ENCODE peak calls at places on chromosomes 5 and 9, in nine cellular contexts. K, J, X, R, L, Q, B, N and Z are unnamed samples.

GRCh38 chr5:107359916-107360234 is 310.9 kb downstream of the EFNA5 start:
- DNase-seq in K (no peak), J (no peak), X (no peak), R (no peak), L (no peak), Q (no peak), B (no peak), N (no peak), Z (no peak)

GRCh38 chr9:87422999-87423398 is 74.7 kb upstream of the DAPK1 start:
- DNase-seq in K (no peak), J (no peak), X (no peak), R (no peak), L (no peak), Q (no peak), B (no peak), N (no peak), Z (no peak)

GRCh38 chr9:100227636-100228035 is 125.1 kb downstream of the TEX10 start:
- DNase-seq in K (no peak), J (no peak), X (peak), R (no peak), L (no peak), Q (no peak), B (no peak), N (no peak), Z (no peak)

GRCh38 chr5:96614110-96614691 is 48.0 kb upstream of the CAST start:
- DNase-seq in K (no peak), J (peak), X (peak), R (peak), L (peak), Q (peak), B (peak), N (peak), Z (peak)

GRCh38 chr9:75903785-75904360 is 13.4 kb downstream of the PCSK5 start:
- DNase-seq in K (no peak), J (peak), X (peak), R (no peak), L (no peak), Q (peak), B (no peak), N (peak), Z (no peak)

GRCh38 chr5:35785601-35786085 is 71.0 kb upstream of the IL7R start:
- DNase-seq in K (no peak), J (no peak), X (no peak), R (no peak), L (no peak), Q (peak), B (no peak), N (no peak), Z (no peak)

GRCh38 chr9:127875306-127875966 is 2.0 kb downstream of the AK1 start:
- DNase-seq in K (no peak), J (no peak), X (no peak), R (no peak), L (no peak), Q (peak), B (no peak), N (peak), Z (peak)

GRCh38 chr5:73042993-73043392 is 77.4 kb upstream of the TMEM171 start:
- DNase-seq in K (no peak), J (no peak), X (no peak), R (no peak), L (no peak), Q (no peak), B (no peak), N (no peak), Z (no peak)

GRCh38 chr5:115895821-115896220 is 54.1 kb downstream of the AP3S1 start:
- DNase-seq in K (no peak), J (no peak), X (no peak), R (no peak), L (no peak), Q (no peak), B (no peak), N (no peak), Z (no peak)

GRCh38 chr9:104795082-104795481 is 31.2 kb downstream of the NIPSNAP3B start:
- DNase-seq in K (no peak), J (peak), X (no peak), R (no peak), L (no peak), Q (no peak), B (no peak), N (no peak), Z (peak)

GRCh38 chr5:87411586-87412416 is 929 bp downstream of the CCNH start:
- DNase-seq in K (no peak), J (peak), X (peak), R (peak), L (no peak), Q (peak), B (peak), N (no peak), Z (peak)

GRCh38 chr5:38827525-38827924 is 18.3 kb upstream of the OSMR start:
- DNase-seq in K (no peak), J (peak), X (no peak), R (no peak), L (no peak), Q (peak), B (no peak), N (no peak), Z (peak)

GRCh38 chr9:75866273-75866871 is 24.1 kb upstream of the PCSK5 start:
- DNase-seq in K (no peak), J (peak), X (no peak), R (peak), L (peak), Q (peak), B (peak), N (peak), Z (peak)

GRCh38 chr5:98933446-98934072 is 4.8 kb upstream of the CHD1 start:
- DNase-seq in K (no peak), J (no peak), X (no peak), R (no peak), L (no peak), Q (no peak), B (no peak), N (no peak), Z (no peak)

GRCh38 chr5:134226441-134227192 is 744 bp upstream of the PPP2CA start:
- DNase-seq in K (no peak), J (peak), X (peak), R (peak), L (no peak), Q (no peak), B (peak), N (no peak), Z (no peak)
- TF ChIP-seq CTCF in K (no peak), J (no peak), X (no peak), R (no peak), L (no peak), Q (no peak), B (no peak), N (no peak), Z (no peak)

GRCh38 chr5:88872971-88873370 is 10.0 kb downstream of the MEF2C start:
- DNase-seq in K (no peak), J (no peak), X (no peak), R (no peak), L (no peak), Q (no peak), B (no peak), N (no peak), Z (no peak)
- H3K4me3 ChIP-seq in K (peak), J (no peak), X (no peak), R (no peak), L (no peak), Q (no peak), B (no peak), N (no peak), Z (no peak)

GRCh38 chr5:170429014-170429413 is 39.8 kb upstream of the KCNMB1 start:
- DNase-seq in K (no peak), J (peak), X (no peak), R (no peak), L (no peak), Q (peak), B (no peak), N (no peak), Z (no peak)
- TF ChIP-seq CTCF in K (no peak), J (peak), X (no peak), R (no peak), L (peak), Q (peak), B (no peak), N (peak), Z (peak)

DNA sequence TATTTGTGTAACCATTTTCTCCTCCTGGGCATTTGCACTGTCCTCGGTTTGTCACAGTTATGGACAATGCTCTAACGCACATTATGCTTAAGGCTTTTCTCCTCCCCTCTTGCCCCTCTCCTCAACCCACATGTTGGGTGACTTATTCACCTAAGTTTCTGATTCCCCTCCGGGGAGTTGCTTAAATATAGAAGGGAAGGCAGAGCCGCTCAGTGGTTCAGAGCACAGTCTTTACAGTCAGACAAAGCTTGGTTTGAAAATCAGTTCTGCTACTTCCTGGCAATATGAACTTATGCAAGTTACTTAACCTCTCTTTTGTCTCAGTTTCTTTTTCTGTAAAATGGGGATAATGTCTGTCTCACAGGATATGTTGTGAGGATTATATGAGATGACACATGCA is 41.2 kb upstream of the SPRY4 start:
- DNase-seq in K (no peak), J (no peak), X (no peak), R (no peak), L (no peak), Q (no peak), B (no peak), N (no peak), Z (no peak)
- H3K4me3 ChIP-seq in K (no peak), J (no peak), X (no peak), R (no peak), L (no peak), Q (no peak), B (no peak), N (no peak), Z (no peak)

GRCh38 chr9:112971415-112971814 is 40.6 kb downstream of the ZNF883 start:
- DNase-seq in K (no peak), J (no peak), X (no peak), R (peak), L (peak), Q (peak), B (no peak), N (no peak), Z (peak)

GRCh38 chr9:112969730-112970129 is 42.3 kb downstream of the ZNF883 start:
- DNase-seq in K (no peak), J (no peak), X (no peak), R (no peak), L (peak), Q (no peak), B (no peak), N (no peak), Z (no peak)

GRCh38 chr9:112970939-112971338 is 41.1 kb downstream of the ZNF883 start:
- DNase-seq in K (no peak), J (peak), X (no peak), R (no peak), L (no peak), Q (peak), B (no peak), N (no peak), Z (peak)
- TF ChIP-seq CTCF in K (no peak), J (no peak), X (no peak), R (no peak), L (peak), Q (peak), B (no peak), N (no peak), Z (no peak)

DNA sequence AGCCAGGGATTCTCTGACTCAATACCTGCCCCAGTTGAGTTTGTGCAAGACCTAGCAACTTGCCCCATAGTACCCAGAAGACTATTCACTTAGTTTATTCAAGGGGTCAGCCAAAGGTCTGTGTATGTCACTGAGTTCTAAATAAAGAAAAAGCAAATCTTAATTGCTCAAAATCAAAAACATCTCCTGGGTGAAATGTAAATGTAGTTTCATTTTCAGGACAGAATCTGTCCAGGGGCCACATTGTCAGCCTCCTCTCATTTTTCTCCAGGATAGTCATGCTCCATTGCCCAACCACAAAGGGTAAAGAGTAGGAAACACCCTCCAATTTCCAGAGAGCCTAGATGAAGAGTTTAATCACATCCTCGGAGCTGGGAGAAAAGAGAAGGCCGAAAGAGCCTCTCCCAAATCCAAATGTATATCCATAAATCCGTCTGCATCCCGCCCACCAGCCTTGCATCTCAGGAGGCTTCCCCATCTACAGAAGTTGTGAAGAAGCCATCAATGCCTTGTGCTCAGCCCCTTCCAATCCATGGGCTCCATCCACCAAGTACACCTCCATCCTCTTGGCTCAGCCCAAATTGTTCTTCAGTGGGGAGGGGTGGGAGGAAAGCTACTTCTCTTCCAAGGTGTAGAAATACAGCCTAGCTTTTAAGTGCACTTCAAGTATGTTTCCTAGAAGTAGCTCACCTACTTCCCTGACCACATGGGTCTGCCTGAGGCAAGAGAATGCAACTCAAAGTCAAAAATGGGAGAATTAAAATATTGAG is 26.9 kb downstream of the ADAM19 start:
- DNase-seq in K (no peak), J (peak), X (peak), R (no peak), L (no peak), Q (peak), B (no peak), N (no peak), Z (peak)
- H3K4me3 ChIP-seq in K (no peak), J (no peak), X (no peak), R (no peak), L (no peak), Q (no peak), B (no peak), N (no peak), Z (peak)

GRCh38 chr9:7236186-7236585 is 478.4 kb downstream of the KDM4C start:
- DNase-seq in K (no peak), J (no peak), X (no peak), R (no peak), L (no peak), Q (no peak), B (no peak), N (no peak), Z (no peak)

GRCh38 chr9:7238244-7238637 is 480.5 kb downstream of the KDM4C start:
- DNase-seq in K (no peak), J (no peak), X (no peak), R (no peak), L (no peak), Q (no peak), B (no peak), N (no peak), Z (no peak)

GRCh38 chr9:7233516-7233915 is 475.7 kb downstream of the KDM4C start:
- DNase-seq in K (no peak), J (no peak), X (no peak), R (no peak), L (no peak), Q (no peak), B (no peak), N (no peak), Z (no peak)

GRCh38 chr9:7237473-7238243 is 479.9 kb downstream of the KDM4C start:
- DNase-seq in K (no peak), J (no peak), X (no peak), R (no peak), L (no peak), Q (peak), B (no peak), N (peak), Z (peak)

DNA sequence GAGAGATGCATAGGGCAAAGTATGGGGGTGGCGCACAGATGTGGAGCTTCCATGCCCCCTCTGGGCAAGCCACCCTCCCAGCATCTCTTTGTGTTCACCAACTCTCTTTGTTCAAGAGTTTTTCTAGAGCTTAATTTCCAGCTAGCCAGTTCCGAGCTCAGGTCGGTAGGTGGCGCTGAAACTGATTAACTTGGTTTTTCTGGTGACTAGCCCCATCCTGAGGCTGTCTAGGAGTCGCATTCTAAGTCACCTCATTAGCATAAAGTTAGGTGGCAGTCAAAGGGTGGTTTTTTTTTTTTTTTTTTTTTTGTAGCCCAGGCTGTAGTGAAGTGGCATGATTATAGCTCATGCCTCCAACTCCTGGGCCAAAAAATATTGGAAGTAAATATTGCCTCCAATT is 476.4 kb downstream of the KDM4C start:
- DNase-seq in K (no peak), J (peak), X (no peak), R (no peak), L (peak), Q (peak), B (no peak), N (no peak), Z (no peak)
- TF ChIP-seq CTCF in K (no peak), J (peak), X (peak), R (no peak), L (peak), Q (peak), B (no peak), N (peak), Z (peak)

GRCh38 chr5:59340637-59341036 is 552.9 kb downstream of the PDE4D start:
- DNase-seq in K (no peak), J (no peak), X (no peak), R (no peak), L (no peak), Q (no peak), B (no peak), N (no peak), Z (no peak)

GRCh38 chr5:59341760-59342159 is 551.8 kb downstream of the PDE4D start:
- DNase-seq in K (no peak), J (no peak), X (no peak), R (no peak), L (no peak), Q (no peak), B (no peak), N (no peak), Z (no peak)

GRCh38 chr5:59341155-59341554 is 552.4 kb downstream of the PDE4D start:
- DNase-seq in K (no peak), J (no peak), X (no peak), R (no peak), L (no peak), Q (no peak), B (no peak), N (no peak), Z (no peak)

GRCh38 chr5:59335544-59335943 is 558.0 kb downstream of the PDE4D start:
- DNase-seq in K (no peak), J (no peak), X (no peak), R (no peak), L (no peak), Q (no peak), B (no peak), N (no peak), Z (no peak)

GRCh38 chr5:59337240-59337639 is 556.3 kb downstream of the PDE4D start:
- DNase-seq in K (no peak), J (no peak), X (no peak), R (no peak), L (no peak), Q (no peak), B (no peak), N (no peak), Z (no peak)
- H3K4me3 ChIP-seq in K (no peak), J (no peak), X (no peak), R (no peak), L (no peak), Q (no peak), B (no peak), N (no peak), Z (no peak)